ENCODE peak calls at places on chromosomes 1 and 21, in seven cellular contexts. One of them, this sample, is unnamed.

GRCh38 chr1:9278114-9278513 is 14.6 kb upstream of the SPSB1 start:
- DNase-seq in WTC11: no peak
- DNase-seq in activated CD4-positive, alpha-beta T cell treated with anti-CD3 and anti-CD28 coated beads, Interleukin-2, amount 10 ng/mL, durations not matched to agents 24 days and 14 days: no peak
- DNase-seq in upper lobe of right lung: no peak
- DNase-seq in GM10248: no peak
- DNase-seq in stimulated activated CD8-positive, alpha-beta memory T cell treated with anti-CD3 and anti-CD28 coated beads, Interleukin-15, amount 100 ng/mL, for 4 hours: no peak
- DNase-seq in endothelial cell: no peak
- DNase-seq in this sample: no peak

GRCh38 chr1:64484651-64485050 is 14.7 kb downstream of the CACHD1 start:
- DNase-seq in WTC11: no peak
- DNase-seq in activated CD4-positive, alpha-beta T cell treated with anti-CD3 and anti-CD28 coated beads, Interleukin-2, amount 10 ng/mL, durations not matched to agents 24 days and 14 days: no peak
- DNase-seq in upper lobe of right lung: no peak
- DNase-seq in GM10248: no peak
- DNase-seq in stimulated activated CD8-positive, alpha-beta memory T cell treated with anti-CD3 and anti-CD28 coated beads, Interleukin-15, amount 100 ng/mL, for 4 hours: no peak
- DNase-seq in endothelial cell: no peak
- DNase-seq in this sample: no peak

GRCh38 chr1:56225964-56226594 is 353.3 kb downstream of the PLPP3 start:
- DNase-seq in WTC11: no peak
- DNase-seq in activated CD4-positive, alpha-beta T cell treated with anti-CD3 and anti-CD28 coated beads, Interleukin-2, amount 10 ng/mL, durations not matched to agents 24 days and 14 days: no peak
- DNase-seq in upper lobe of right lung: no peak
- DNase-seq in GM10248: no peak
- DNase-seq in stimulated activated CD8-positive, alpha-beta memory T cell treated with anti-CD3 and anti-CD28 coated beads, Interleukin-15, amount 100 ng/mL, for 4 hours: no peak
- DNase-seq in endothelial cell: no peak
- DNase-seq in this sample: no peak

GRCh38 chr1:115767403-115767802 is 1.1 kb downstream of the CASQ2 start:
- DNase-seq in WTC11: no peak
- DNase-seq in activated CD4-positive, alpha-beta T cell treated with anti-CD3 and anti-CD28 coated beads, Interleukin-2, amount 10 ng/mL, durations not matched to agents 24 days and 14 days: peak; percentile 23
- DNase-seq in upper lobe of right lung: no peak
- DNase-seq in GM10248: no peak
- DNase-seq in stimulated activated CD8-positive, alpha-beta memory T cell treated with anti-CD3 and anti-CD28 coated beads, Interleukin-15, amount 100 ng/mL, for 4 hours: no peak
- DNase-seq in endothelial cell: no peak
- DNase-seq in this sample: no peak

GRCh38 chr1:162631546-162632233 is 574 bp upstream of the DDR2 start:
- DNase-seq in WTC11: no peak
- DNase-seq in activated CD4-positive, alpha-beta T cell treated with anti-CD3 and anti-CD28 coated beads, Interleukin-2, amount 10 ng/mL, durations not matched to agents 24 days and 14 days: no peak
- DNase-seq in upper lobe of right lung: no peak
- DNase-seq in GM10248: no peak
- DNase-seq in stimulated activated CD8-positive, alpha-beta memory T cell treated with anti-CD3 and anti-CD28 coated beads, Interleukin-15, amount 100 ng/mL, for 4 hours: no peak
- DNase-seq in endothelial cell: no peak
- DNase-seq in this sample: no peak

GRCh38 chr1:30466610-30467009 is 256.8 kb downstream of the MATN1 start:
- DNase-seq in WTC11: no peak
- DNase-seq in activated CD4-positive, alpha-beta T cell treated with anti-CD3 and anti-CD28 coated beads, Interleukin-2, amount 10 ng/mL, durations not matched to agents 24 days and 14 days: no peak
- DNase-seq in upper lobe of right lung: peak; percentile 12
- DNase-seq in GM10248: no peak
- DNase-seq in stimulated activated CD8-positive, alpha-beta memory T cell treated with anti-CD3 and anti-CD28 coated beads, Interleukin-15, amount 100 ng/mL, for 4 hours: no peak
- DNase-seq in endothelial cell: no peak
- DNase-seq in this sample: no peak

GRCh38 chr21:41813226-41813625 is 46.4 kb upstream of the RIPK4 start:
- DNase-seq in WTC11: no peak
- DNase-seq in activated CD4-positive, alpha-beta T cell treated with anti-CD3 and anti-CD28 coated beads, Interleukin-2, amount 10 ng/mL, durations not matched to agents 24 days and 14 days: no peak
- DNase-seq in upper lobe of right lung: peak; percentile 44
- DNase-seq in GM10248: no peak
- DNase-seq in stimulated activated CD8-positive, alpha-beta memory T cell treated with anti-CD3 and anti-CD28 coated beads, Interleukin-15, amount 100 ng/mL, for 4 hours: no peak
- DNase-seq in endothelial cell: no peak
- DNase-seq in this sample: no peak

GRCh38 chr1:84603941-84604830 is 29.9 kb upstream of the CTBS start:
- DNase-seq in WTC11: peak; percentile 47
- DNase-seq in activated CD4-positive, alpha-beta T cell treated with anti-CD3 and anti-CD28 coated beads, Interleukin-2, amount 10 ng/mL, durations not matched to agents 24 days and 14 days: no peak
- DNase-seq in upper lobe of right lung: no peak
- DNase-seq in GM10248: no peak
- DNase-seq in stimulated activated CD8-positive, alpha-beta memory T cell treated with anti-CD3 and anti-CD28 coated beads, Interleukin-15, amount 100 ng/mL, for 4 hours: no peak
- DNase-seq in endothelial cell: no peak
- DNase-seq in this sample: no peak

GRCh38 chr1:151325231-151325630 is 2.0 kb downstream of the PI4KB start:
- DNase-seq in WTC11: no peak
- DNase-seq in activated CD4-positive, alpha-beta T cell treated with anti-CD3 and anti-CD28 coated beads, Interleukin-2, amount 10 ng/mL, durations not matched to agents 24 days and 14 days: no peak
- DNase-seq in upper lobe of right lung: no peak
- DNase-seq in GM10248: no peak
- DNase-seq in stimulated activated CD8-positive, alpha-beta memory T cell treated with anti-CD3 and anti-CD28 coated beads, Interleukin-15, amount 100 ng/mL, for 4 hours: no peak
- DNase-seq in endothelial cell: no peak
- DNase-seq in this sample: no peak

GRCh38 chr1:29122662-29122986 is 1.1 kb downstream of the TMEM200B start:
- DNase-seq in WTC11: peak; percentile 55
- DNase-seq in activated CD4-positive, alpha-beta T cell treated with anti-CD3 and anti-CD28 coated beads, Interleukin-2, amount 10 ng/mL, durations not matched to agents 24 days and 14 days: no peak
- DNase-seq in upper lobe of right lung: peak; percentile 70
- DNase-seq in GM10248: no peak
- DNase-seq in stimulated activated CD8-positive, alpha-beta memory T cell treated with anti-CD3 and anti-CD28 coated beads, Interleukin-15, amount 100 ng/mL, for 4 hours: no peak
- DNase-seq in endothelial cell: peak; percentile 15
- DNase-seq in this sample: peak; percentile 51

GRCh38 chr1:165144757-165145397 is 211.6 kb downstream of the LMX1A start:
- DNase-seq in WTC11: peak; percentile 71
- DNase-seq in activated CD4-positive, alpha-beta T cell treated with anti-CD3 and anti-CD28 coated beads, Interleukin-2, amount 10 ng/mL, durations not matched to agents 24 days and 14 days: peak; percentile 78
- DNase-seq in upper lobe of right lung: no peak
- DNase-seq in GM10248: peak; percentile 33
- DNase-seq in stimulated activated CD8-positive, alpha-beta memory T cell treated with anti-CD3 and anti-CD28 coated beads, Interleukin-15, amount 100 ng/mL, for 4 hours: no peak
- DNase-seq in endothelial cell: peak; percentile 69
- DNase-seq in this sample: peak; percentile 67

GRCh38 chr1:53681647-53682368 is 57.2 kb downstream of the GLIS1 start:
- DNase-seq in WTC11: peak; percentile 84
- DNase-seq in activated CD4-positive, alpha-beta T cell treated with anti-CD3 and anti-CD28 coated beads, Interleukin-2, amount 10 ng/mL, durations not matched to agents 24 days and 14 days: peak; percentile 75
- DNase-seq in upper lobe of right lung: no peak
- DNase-seq in GM10248: peak; percentile 46
- DNase-seq in stimulated activated CD8-positive, alpha-beta memory T cell treated with anti-CD3 and anti-CD28 coated beads, Interleukin-15, amount 100 ng/mL, for 4 hours: no peak
- DNase-seq in endothelial cell: peak; percentile 60
- DNase-seq in this sample: peak; percentile 88

GRCh38 chr1:156445789-156446263 is 54.7 kb downstream of the MEF2D start:
- DNase-seq in WTC11: peak; percentile 92
- DNase-seq in activated CD4-positive, alpha-beta T cell treated with anti-CD3 and anti-CD28 coated beads, Interleukin-2, amount 10 ng/mL, durations not matched to agents 24 days and 14 days: peak; percentile 94
- DNase-seq in upper lobe of right lung: peak; percentile 87
- DNase-seq in GM10248: peak; percentile 72
- DNase-seq in stimulated activated CD8-positive, alpha-beta memory T cell treated with anti-CD3 and anti-CD28 coated beads, Interleukin-15, amount 100 ng/mL, for 4 hours: peak; percentile 51
- DNase-seq in endothelial cell: peak; percentile 90
- DNase-seq in this sample: peak; percentile 81

GRCh38 chr1:220370041-220370700 is 97.9 kb upstream of the RAB3GAP2 start:
- DNase-seq in WTC11: no peak
- DNase-seq in activated CD4-positive, alpha-beta T cell treated with anti-CD3 and anti-CD28 coated beads, Interleukin-2, amount 10 ng/mL, durations not matched to agents 24 days and 14 days: no peak
- DNase-seq in upper lobe of right lung: no peak
- DNase-seq in GM10248: no peak
- DNase-seq in stimulated activated CD8-positive, alpha-beta memory T cell treated with anti-CD3 and anti-CD28 coated beads, Interleukin-15, amount 100 ng/mL, for 4 hours: no peak
- DNase-seq in endothelial cell: no peak
- DNase-seq in this sample: peak; percentile 15

GRCh38 chr1:246695136-246695535 is 29.1 kb upstream of the SCCPDH start:
- DNase-seq in WTC11: no peak
- DNase-seq in activated CD4-positive, alpha-beta T cell treated with anti-CD3 and anti-CD28 coated beads, Interleukin-2, amount 10 ng/mL, durations not matched to agents 24 days and 14 days: no peak
- DNase-seq in upper lobe of right lung: no peak
- DNase-seq in GM10248: no peak
- DNase-seq in stimulated activated CD8-positive, alpha-beta memory T cell treated with anti-CD3 and anti-CD28 coated beads, Interleukin-15, amount 100 ng/mL, for 4 hours: no peak
- DNase-seq in endothelial cell: no peak
- DNase-seq in this sample: no peak

GRCh38 chr1:219724440-219724839 is 111.5 kb upstream of the ZC3H11B start:
- DNase-seq in WTC11: peak; percentile 41
- DNase-seq in activated CD4-positive, alpha-beta T cell treated with anti-CD3 and anti-CD28 coated beads, Interleukin-2, amount 10 ng/mL, durations not matched to agents 24 days and 14 days: peak; percentile 22
- DNase-seq in upper lobe of right lung: no peak
- DNase-seq in GM10248: no peak
- DNase-seq in stimulated activated CD8-positive, alpha-beta memory T cell treated with anti-CD3 and anti-CD28 coated beads, Interleukin-15, amount 100 ng/mL, for 4 hours: no peak
- DNase-seq in endothelial cell: no peak
- DNase-seq in this sample: no peak

GRCh38 chr1:24954631-24955030 is 24.6 kb upstream of the RUNX3 start:
- DNase-seq in WTC11: no peak
- DNase-seq in activated CD4-positive, alpha-beta T cell treated with anti-CD3 and anti-CD28 coated beads, Interleukin-2, amount 10 ng/mL, durations not matched to agents 24 days and 14 days: peak; percentile 68
- DNase-seq in upper lobe of right lung: no peak
- DNase-seq in GM10248: no peak
- DNase-seq in stimulated activated CD8-positive, alpha-beta memory T cell treated with anti-CD3 and anti-CD28 coated beads, Interleukin-15, amount 100 ng/mL, for 4 hours: no peak
- DNase-seq in endothelial cell: no peak
- DNase-seq in this sample: no peak

GRCh38 chr21:32519945-32520884 is 65.1 kb downstream of the TCP10L start:
- DNase-seq in WTC11: no peak
- DNase-seq in activated CD4-positive, alpha-beta T cell treated with anti-CD3 and anti-CD28 coated beads, Interleukin-2, amount 10 ng/mL, durations not matched to agents 24 days and 14 days: no peak
- DNase-seq in upper lobe of right lung: no peak
- DNase-seq in GM10248: no peak
- DNase-seq in stimulated activated CD8-positive, alpha-beta memory T cell treated with anti-CD3 and anti-CD28 coated beads, Interleukin-15, amount 100 ng/mL, for 4 hours: no peak
- DNase-seq in endothelial cell: no peak
- DNase-seq in this sample: no peak

GRCh38 chr1:202794049-202794725 is 14.0 kb downstream of the KDM5B start:
- DNase-seq in WTC11: no peak
- DNase-seq in activated CD4-positive, alpha-beta T cell treated with anti-CD3 and anti-CD28 coated beads, Interleukin-2, amount 10 ng/mL, durations not matched to agents 24 days and 14 days: no peak
- DNase-seq in upper lobe of right lung: no peak
- DNase-seq in GM10248: no peak
- DNase-seq in stimulated activated CD8-positive, alpha-beta memory T cell treated with anti-CD3 and anti-CD28 coated beads, Interleukin-15, amount 100 ng/mL, for 4 hours: no peak
- DNase-seq in endothelial cell: no peak
- DNase-seq in this sample: no peak

GRCh38 chr1:186183970-186184628 is 191.0 kb downstream of the TPR start:
- DNase-seq in WTC11: no peak
- DNase-seq in activated CD4-positive, alpha-beta T cell treated with anti-CD3 and anti-CD28 coated beads, Interleukin-2, amount 10 ng/mL, durations not matched to agents 24 days and 14 days: no peak
- DNase-seq in upper lobe of right lung: no peak
- DNase-seq in GM10248: no peak
- DNase-seq in stimulated activated CD8-positive, alpha-beta memory T cell treated with anti-CD3 and anti-CD28 coated beads, Interleukin-15, amount 100 ng/mL, for 4 hours: no peak
- DNase-seq in endothelial cell: no peak
- DNase-seq in this sample: no peak

This sample was measured in iPS-NIHi11.